ENCODE peak calls at places on chromosomes 11 and 22, in five cellular contexts. Z is A549, W is H1, D is K562, U is HepG2. C is an unnamed sample.

GRCh38 chr11:14386895-14387480 is 28.0 kb upstream of the RRAS2 start:
- DNase-seq in Z (no peak), U (no peak), W (peak; percentile 15), D (peak; percentile 30), C (peak; percentile 7)

GRCh38 chr22:26321469-26321913 is 107.6 kb upstream of the ASPHD2 start:
- DNase-seq in Z (no peak), U (no peak), D (peak; percentile 27), W (no peak), C (no peak)

GRCh38 chr22:21044931-21045584 is 688 bp upstream of the LRRC74B start:
- DNase-seq in Z (no peak), D (peak; percentile 66), W (no peak), U (no peak), C (no peak)

GRCh38 chr22:25942989-25943411 is 201.0 kb downstream of the MYO18B start:
- DNase-seq in W (no peak), Z (no peak), U (no peak), D (no peak), C (no peak)

GRCh38 chr11:441418-442274 is at the start of gene ANO9:
- DNase-seq in D (peak; percentile 73), W (no peak), Z (no peak), U (peak; percentile 39), C (no peak)

GRCh38 chr11:95255523-95256165 is 24.6 kb upstream of the SESN3 start:
- DNase-seq in U (no peak), W (no peak), Z (no peak), D (no peak), C (no peak)

GRCh38 chr11:96337541-96338530 is 5.2 kb downstream of the MAML2 start:
- DNase-seq in U (no peak), Z (no peak), W (no peak), D (peak; percentile 73), C (no peak)

GRCh38 chr11:43580735-43581369 is 99.7 kb upstream of the HSD17B12 start:
- DNase-seq in W (no peak), Z (no peak), D (peak; percentile 15), U (no peak), C (no peak)

GRCh38 chr11:66008468-66009101 is 3.2 kb upstream of the CST6 start:
- DNase-seq in D (no peak), U (no peak), Z (no peak), W (no peak), C (no peak)

GRCh38 chr11:113862430-113862829 is 12.9 kb downstream of the USP28 start:
- DNase-seq in D (no peak), U (peak; percentile 79), W (no peak), Z (peak; percentile 8), C (no peak)

GRCh38 chr11:75563978-75564552 is 2.0 kb downstream of the SERPINH1 start:
- DNase-seq in W (no peak), U (peak; percentile 45), D (peak; percentile 86), Z (no peak), C (peak; percentile 85)

GRCh38 chr11:66316849-66317251 is at the start of gene CD248:
- DNase-seq in Z (no peak), W (no peak), D (no peak), U (no peak), C (peak; percentile 15)

GRCh38 chr11:21343204-21343603 is 673.8 kb downstream of the NELL1 start:
- DNase-seq in Z (no peak), W (no peak), U (no peak), D (no peak), C (no peak)

DNA sequence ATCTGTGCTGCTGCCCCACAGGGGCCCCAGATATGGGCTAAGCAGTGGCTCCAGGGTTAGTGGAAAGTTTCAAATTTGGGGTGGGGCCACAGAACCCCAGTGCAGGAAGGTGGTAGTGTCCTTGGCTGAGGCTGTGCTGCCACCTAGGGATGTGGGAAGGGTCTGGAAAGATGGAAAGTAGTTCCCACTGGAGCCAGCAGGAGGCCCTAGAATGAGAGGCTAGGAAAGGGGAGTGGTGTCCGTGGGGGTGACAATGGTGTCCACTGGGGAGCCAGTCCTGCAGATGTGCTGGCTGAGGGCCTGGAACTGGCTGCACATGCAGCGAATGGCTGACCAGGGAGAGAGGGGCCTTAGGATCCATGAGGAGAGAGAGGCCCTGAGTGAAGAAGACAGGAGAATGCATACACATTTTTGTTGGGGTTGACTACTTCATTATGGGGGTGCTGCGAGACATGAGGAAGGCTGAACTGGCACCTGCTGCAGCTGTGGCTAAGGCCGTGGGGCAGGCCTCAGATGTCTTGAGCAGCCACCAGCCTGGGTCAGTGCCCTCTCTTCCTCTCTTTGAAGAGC is 21.1 kb downstream of the RFPL3 start:
- DNase-seq in W (no peak), D (peak; percentile 72), U (peak; percentile 51), Z (peak; percentile 25), C (peak; percentile 62)
- TF ChIP-seq CTCF in W (peak; percentile 99), D (peak; percentile 99), U (peak; percentile 85), Z (peak; percentile 51), C (peak; percentile 92)

DNA sequence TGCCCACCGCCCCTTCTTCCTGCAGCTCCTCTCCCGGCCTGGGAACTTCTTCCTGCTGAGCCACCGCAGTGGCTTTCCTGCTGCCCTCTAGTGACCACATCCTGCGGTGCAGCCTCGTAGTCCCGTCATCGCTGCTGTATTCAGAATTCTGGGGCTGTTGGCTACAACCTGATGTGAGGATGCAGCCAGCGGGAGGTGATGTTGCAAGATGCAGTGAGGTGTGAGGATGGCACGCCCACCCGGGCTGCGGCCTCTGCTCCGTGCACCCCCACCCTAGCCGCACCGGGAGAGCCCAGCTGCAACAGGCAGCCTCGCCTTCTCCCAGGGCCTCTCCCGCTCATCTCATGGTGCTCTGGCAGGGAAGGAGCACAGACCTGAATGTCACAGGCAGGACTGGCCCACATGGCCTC is 10.1 kb downstream of the CHST1 start:
- DNase-seq in D (peak; percentile 72), W (peak; percentile 75), U (peak; percentile 44), Z (peak; percentile 88), C (peak; percentile 78)
- TF ChIP-seq JUN in D (no peak), W (no peak), U (no peak), Z (no peak), C (no peak)

DNA sequence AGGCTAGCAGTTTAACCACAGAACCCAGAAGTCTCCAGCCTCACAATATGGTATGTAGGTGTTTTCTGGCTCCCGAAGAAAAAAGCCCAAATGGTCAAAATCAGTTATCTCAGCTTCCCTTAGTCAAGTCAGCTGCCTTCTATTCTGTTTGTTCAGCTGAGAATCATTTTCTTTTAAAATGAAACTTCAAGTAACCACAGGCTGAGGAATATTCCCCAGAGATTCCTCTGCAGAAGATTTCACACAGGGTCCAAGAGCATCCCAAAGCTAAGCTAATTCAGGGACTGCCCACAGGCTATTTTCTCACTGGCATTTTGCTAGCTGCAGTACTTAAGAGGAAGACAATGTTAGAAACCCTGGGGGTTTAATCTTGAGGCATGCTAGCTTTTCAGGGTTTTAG is 977.0 kb upstream of the CHORDC1 start:
- DNase-seq in U (no peak), W (no peak), Z (no peak), D (no peak), C (no peak)
- H3K4me2 ChIP-seq in U (no peak overlapping the region), W (no peak overlapping the region), Z (no peak overlapping the region), D (no peak overlapping the region), C (no peak overlapping the region)

DNA sequence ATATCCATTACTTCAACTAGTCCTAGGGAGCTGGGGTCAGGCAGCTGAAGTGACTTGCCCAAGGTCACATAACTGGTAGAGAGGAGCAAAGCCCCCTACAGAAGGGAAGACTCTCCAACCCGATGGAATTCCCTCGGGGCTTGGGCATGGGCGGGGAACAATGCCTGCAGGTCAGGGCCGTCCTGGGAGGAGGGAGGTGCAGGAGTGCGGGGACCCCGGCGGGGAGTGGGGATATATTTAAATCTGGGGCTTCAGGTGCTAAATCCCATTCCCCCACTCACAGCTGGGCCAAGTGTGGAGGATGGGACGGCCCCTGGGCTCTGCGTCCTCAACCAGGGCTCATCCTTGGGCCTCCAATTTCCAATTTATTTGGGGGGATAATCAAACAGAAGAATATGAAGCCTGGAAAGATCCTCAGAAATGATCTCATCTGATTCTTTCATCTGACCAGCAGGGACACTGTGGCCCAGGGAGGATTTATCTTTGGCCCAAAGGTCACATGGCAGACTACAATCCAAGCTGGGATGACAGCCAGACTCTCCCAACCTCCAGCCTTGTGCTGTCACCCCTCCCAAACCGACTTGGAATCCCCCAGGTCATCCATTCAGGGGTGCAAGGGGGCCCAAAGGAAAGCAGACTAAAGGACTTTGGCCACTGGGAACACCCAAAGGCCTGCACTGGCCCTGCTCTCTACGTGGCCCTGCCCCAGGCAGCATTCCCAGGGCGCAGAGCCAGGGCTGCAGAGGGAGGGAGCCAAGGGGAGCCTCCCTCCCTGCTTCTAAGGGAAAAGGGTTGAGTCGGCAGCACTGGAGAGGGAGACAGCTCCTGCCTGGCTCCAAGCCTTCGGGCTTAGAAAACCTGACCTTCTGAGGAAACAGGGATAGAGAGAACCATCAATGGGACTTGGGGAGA is 8.7 kb upstream of the C1QTNF6 start:
- DNase-seq in W (no peak), U (peak; percentile 83), Z (peak; percentile 77), D (no peak), C (peak; percentile 74)
- TF ChIP-seq CTCF in W (no peak), U (peak; percentile 57), Z (no peak), D (no peak), C (no peak)

GRCh38 chr11:117303101-117303500 is 12.0 kb downstream of the BACE1-AS start:
- DNase-seq in Z (no peak), D (no peak), W (no peak), U (peak; percentile 38), C (no peak)

GRCh38 chr11:117300301-117300700 is 9.2 kb downstream of the BACE1-AS start:
- DNase-seq in U (peak; percentile 52), W (no peak), D (no peak), Z (no peak), C (no peak)

GRCh38 chr11:117302228-117302627 is 11.1 kb downstream of the BACE1-AS start:
- DNase-seq in Z (no peak), U (no peak), D (no peak), W (no peak), C (no peak)

GRCh38 chr11:117299351-117300300 is 8.5 kb downstream of the BACE1-AS start:
- DNase-seq in D (no peak), U (peak; percentile 79), Z (no peak), W (no peak), C (no peak)

GRCh38 chr11:117300773-117301172 is 9.6 kb downstream of the BACE1-AS start:
- DNase-seq in W (no peak), U (no peak), Z (no peak), D (peak; percentile 23), C (no peak)
- TF ChIP-seq JUN in W (no peak), U (no peak), Z (no peak), D (no peak), C (no peak)

DNA sequence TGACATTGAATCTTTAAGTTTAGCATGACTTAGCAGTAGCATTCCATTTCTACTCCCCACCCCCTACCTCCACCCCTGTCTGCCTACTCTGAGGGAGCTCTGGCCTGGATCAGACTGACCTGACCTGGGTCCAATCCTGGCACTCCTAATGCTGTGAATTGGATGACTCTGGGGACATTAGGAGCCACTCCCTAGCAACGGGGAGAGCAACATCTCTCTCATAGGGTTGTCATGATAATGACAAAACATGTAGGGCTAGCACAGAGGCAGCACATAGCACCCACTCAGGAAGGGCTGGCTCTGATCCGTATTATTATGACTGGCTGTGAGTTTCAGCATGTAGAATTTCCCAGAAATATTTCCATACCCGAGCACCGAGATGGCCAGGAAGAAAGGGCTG is 40.5 kb downstream of the CABIN1 start:
- DNase-seq in D (no peak), U (no peak), W (no peak), Z (no peak), C (no peak)
- H3K4me2 ChIP-seq in D (no peak overlapping the region), U (no peak overlapping the region), W (no peak overlapping the region), Z (no peak overlapping the region), C (no peak overlapping the region)

GRCh38 chr22:22348127-22348814 is 103.7 kb downstream of the VPREB1 start:
- DNase-seq in D (peak; percentile 55), W (no peak), U (peak; percentile 45), Z (no peak), C (no peak)
- TF ChIP-seq CTCF in D (no peak), W (peak; percentile 5), U (peak; percentile 52), Z (no peak), C (peak; percentile 23)

C was measured in endothelial cell of umbilical vein.